ENCODE peak calls at places on chromosomes 3 and 15, in six cellular contexts. W is body of pancreas, P is choroid plexus epithelial cell, K is astrocyte, M is kidney epithelial cell, I is cardiac fibroblast. D is an unnamed sample.

GRCh38 chr15:93001881-93002280 is 87.1 kb downstream of the RGMA start:
- DNase-seq in W (no peak), P (peak), K (no peak), M (no peak), I (peak), D (peak)

GRCh38 chr15:58446521-58446920 is 14.7 kb downstream of the LIPC start:
- DNase-seq in W (no peak), P (no peak), K (no peak), M (no peak), I (no peak), D (no peak)

GRCh38 chr3:171810278-171811058 is at the start of gene PLD1:
- DNase-seq in W (peak), P (peak), K (peak), M (no peak), I (peak), D (peak)

GRCh38 chr3:167861649-167862048 is 126.1 kb downstream of the SERPINI1 start:
- DNase-seq in W (no peak), P (peak), K (peak), M (no peak), I (no peak), D (no peak)

GRCh38 chr3:145518639-145519038 is 642.3 kb downstream of the PLOD2 start:
- DNase-seq in W (no peak), P (no peak), K (no peak), M (no peak), I (no peak), D (no peak)

GRCh38 chr15:59794229-59794886 is 105.2 kb upstream of the BNIP2 start:
- DNase-seq in W (no peak), P (no peak), K (no peak), M (no peak), I (no peak), D (no peak)

GRCh38 chr15:81221449-81221848 is 24.8 kb downstream of the IL16 start:
- DNase-seq in W (no peak), P (no peak), K (no peak), M (no peak), I (peak), D (no peak)

GRCh38 chr3:106530367-106530766 is 661.6 kb upstream of the CBLB start:
- DNase-seq in W (no peak), P (no peak), K (no peak), M (no peak), I (no peak), D (no peak)

GRCh38 chr3:58306662-58307286 is 454 bp downstream of the HTD2 start:
- DNase-seq in W (peak), P (peak), K (peak), M (no peak), I (peak), D (peak)

GRCh38 chr15:80946576-80946975 is 43.0 kb downstream of the MESD start:
- DNase-seq in W (no peak), P (no peak), K (no peak), M (no peak), I (peak), D (no peak)

GRCh38 chr3:110974902-110975301 is 96.7 kb upstream of the NECTIN3 start:
- DNase-seq in W (no peak), P (peak), K (no peak), M (no peak), I (peak), D (no peak)

GRCh38 chr15:84773716-84774115 is 25.3 kb downstream of the ZNF592 start:
- DNase-seq in W (no peak), P (no peak), K (no peak), M (no peak), I (no peak), D (no peak)

GRCh38 chr15:67242665-67243064 is 11.8 kb downstream of the AAGAB start:
- DNase-seq in W (no peak), P (peak), K (no peak), M (no peak), I (peak), D (no peak)

GRCh38 chr15:65583701-65584100 is 27.2 kb downstream of the INTS14 start:
- DNase-seq in W (no peak), P (peak), K (peak), M (peak), I (peak), D (peak)

GRCh38 chr3:184234224-184234623 is 4.8 kb downstream of the VWA5B2 start:
- DNase-seq in W (peak), P (peak), K (peak), M (peak), I (peak), D (peak)

GRCh38 chr3:179526989-179527391 is 35.7 kb upstream of the ACTL6A start:
- DNase-seq in W (peak), P (peak), K (peak), M (peak), I (peak), D (peak)

GRCh38 chr3:23601020-23601822 is 204.5 kb upstream of the UBE2E1 start:
- DNase-seq in W (no peak), P (peak), K (peak), M (peak), I (peak), D (no peak)

GRCh38 chr3:39013289-39013688 is 38.5 kb downstream of the SCN11A start:
- DNase-seq in W (no peak), P (peak), K (no peak), M (no peak), I (peak), D (no peak)

GRCh38 chr15:74511583-74511982 is 29.4 kb upstream of the ARID3B start:
- DNase-seq in W (no peak), P (no peak), K (no peak), M (no peak), I (peak), D (no peak)

GRCh38 chr3:10594915-10595314 is 89.5 kb upstream of the ATP2B2 start:
- DNase-seq in W (peak), P (peak), K (peak), M (no peak), I (peak), D (peak)

GRCh38 chr3:189322339-189322738 is 150.6 kb downstream of the TPRG1 start:
- DNase-seq in W (no peak), P (no peak), K (no peak), M (no peak), I (peak), D (no peak)

GRCh38 chr3:140206196-140207040 is 271.4 kb downstream of the CLSTN2 start:
- DNase-seq in W (no peak), P (peak), K (peak), M (no peak), I (peak), D (no peak)

GRCh38 chr3:185561374-185561943 is 9.1 kb upstream of the LIPH start:
- DNase-seq in W (no peak), P (no peak), K (no peak), M (no peak), I (no peak), D (no peak)

GRCh38 chr3:14279706-14280061 is 101.1 kb downstream of the LSM3 start:
- DNase-seq in W (no peak), P (no peak), K (no peak), M (no peak), I (no peak), D (no peak)

GRCh38 chr3:14278265-14278798 is 99.7 kb downstream of the LSM3 start:
- DNase-seq in W (no peak), P (no peak), K (no peak), M (no peak), I (no peak), D (no peak)

GRCh38 chr3:14277557-14277956 is 98.9 kb downstream of the LSM3 start:
- DNase-seq in W (no peak), P (no peak), K (no peak), M (no peak), I (no peak), D (no peak)

GRCh38 chr3:14280326-14280725 is 101.7 kb downstream of the LSM3 start:
- DNase-seq in W (no peak), P (no peak), K (no peak), M (no peak), I (no peak), D (peak)

GRCh38 chr3:14278799-14279705 is 100.4 kb downstream of the LSM3 start:
- DNase-seq in W (no peak), P (no peak), K (no peak), M (no peak), I (peak), D (no peak)
- TF ChIP-seq CTCF in W (no peak), P (no peak), K (no peak), M (peak), I (no peak), D (no peak)

DNA sequence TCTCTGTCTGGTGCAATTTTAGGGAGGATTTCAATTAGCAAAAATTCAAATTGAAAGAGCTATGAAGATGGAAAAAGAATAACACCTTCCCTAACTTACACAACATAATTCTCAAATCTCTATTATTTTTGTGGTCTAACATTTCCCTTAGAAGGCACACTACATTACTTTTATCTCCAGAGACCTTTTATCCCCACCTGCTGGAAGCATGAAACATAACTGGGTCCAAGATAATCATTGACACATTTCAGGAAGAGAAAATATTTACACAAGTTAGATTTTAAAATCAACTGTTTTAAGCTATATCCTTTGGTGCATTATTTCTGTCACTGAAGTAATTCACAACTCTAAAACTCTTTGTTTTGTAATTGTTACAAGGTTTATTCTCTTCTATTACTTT is 779.5 kb downstream of the ROBO1 start:
- DNase-seq in W (no peak), P (peak), K (no peak), M (no peak), I (peak), D (peak)
- TF ChIP-seq CTCF in W (peak), P (peak), K (peak), M (peak), I (peak), D (peak)

GRCh38 chr3:12484983-12485327 is 675 bp downstream of the TSEN2 start:
- DNase-seq in W (no peak), P (peak), K (no peak), M (no peak), I (no peak), D (no peak)

GRCh38 chr3:12486001-12486400 is 1.7 kb downstream of the TSEN2 start:
- DNase-seq in W (no peak), P (no peak), K (no peak), M (no peak), I (no peak), D (no peak)

GRCh38 chr3:12483364-12483763 is 916 bp upstream of the TSEN2 start:
- DNase-seq in W (no peak), P (peak), K (no peak), M (no peak), I (peak), D (no peak)

GRCh38 chr3:12483872-12484197 is 445 bp upstream of the TSEN2 start:
- DNase-seq in W (no peak), P (no peak), K (no peak), M (no peak), I (no peak), D (no peak)

GRCh38 chr3:12484198-12484982 is at the start of gene TSEN2:
- DNase-seq in W (peak), P (peak), K (peak), M (peak), I (peak), D (peak)
- TF ChIP-seq CTCF in W (peak), P (peak), K (no peak), M (peak), I (no peak), D (peak)

GRCh38 chr3:150409125-150409526 is 1.0 kb downstream of the TSC22D2 start:
- DNase-seq in W (no peak), P (no peak), K (no peak), M (no peak), I (no peak), D (no peak)

GRCh38 chr3:150407051-150407817 is 864 bp upstream of the TSC22D2 start:
- DNase-seq in W (no peak), P (no peak), K (peak), M (no peak), I (peak), D (peak)

GRCh38 chr3:150407818-150408231 is 273 bp upstream of the TSC22D2 start:
- DNase-seq in W (peak), P (peak), K (no peak), M (no peak), I (peak), D (no peak)

GRCh38 chr3:150409527-150410310 is 1.6 kb downstream of the TSC22D2 start:
- DNase-seq in W (peak), P (peak), K (peak), M (no peak), I (peak), D (peak)

GRCh38 chr3:150408232-150409124 is at the start of gene TSC22D2:
- DNase-seq in W (peak), P (peak), K (peak), M (no peak), I (peak), D (peak)
- TF ChIP-seq CTCF in W (peak), P (peak), K (no peak), M (no peak), I (no peak), D (peak)

GRCh38 chr3:30631237-30631961 is 25.0 kb downstream of the TGFBR2 start:
- DNase-seq in W (no peak), P (peak), K (peak), M (no peak), I (peak), D (peak)

GRCh38 chr3:30628188-30628930 is 22.0 kb downstream of the TGFBR2 start:
- DNase-seq in W (no peak), P (no peak), K (no peak), M (no peak), I (no peak), D (no peak)

GRCh38 chr3:30629736-30630135 is 23.3 kb downstream of the TGFBR2 start:
- DNase-seq in W (no peak), P (no peak), K (no peak), M (no peak), I (no peak), D (no peak)

GRCh38 chr3:30630238-30631030 is 24.0 kb downstream of the TGFBR2 start:
- DNase-seq in W (no peak), P (no peak), K (no peak), M (no peak), I (no peak), D (no peak)

GRCh38 chr3:30628931-30629590 is 22.7 kb downstream of the TGFBR2 start:
- DNase-seq in W (no peak), P (peak), K (no peak), M (no peak), I (peak), D (peak)
- TF ChIP-seq CTCF in W (peak), P (peak), K (no peak), M (peak), I (no peak), D (peak)

DNA sequence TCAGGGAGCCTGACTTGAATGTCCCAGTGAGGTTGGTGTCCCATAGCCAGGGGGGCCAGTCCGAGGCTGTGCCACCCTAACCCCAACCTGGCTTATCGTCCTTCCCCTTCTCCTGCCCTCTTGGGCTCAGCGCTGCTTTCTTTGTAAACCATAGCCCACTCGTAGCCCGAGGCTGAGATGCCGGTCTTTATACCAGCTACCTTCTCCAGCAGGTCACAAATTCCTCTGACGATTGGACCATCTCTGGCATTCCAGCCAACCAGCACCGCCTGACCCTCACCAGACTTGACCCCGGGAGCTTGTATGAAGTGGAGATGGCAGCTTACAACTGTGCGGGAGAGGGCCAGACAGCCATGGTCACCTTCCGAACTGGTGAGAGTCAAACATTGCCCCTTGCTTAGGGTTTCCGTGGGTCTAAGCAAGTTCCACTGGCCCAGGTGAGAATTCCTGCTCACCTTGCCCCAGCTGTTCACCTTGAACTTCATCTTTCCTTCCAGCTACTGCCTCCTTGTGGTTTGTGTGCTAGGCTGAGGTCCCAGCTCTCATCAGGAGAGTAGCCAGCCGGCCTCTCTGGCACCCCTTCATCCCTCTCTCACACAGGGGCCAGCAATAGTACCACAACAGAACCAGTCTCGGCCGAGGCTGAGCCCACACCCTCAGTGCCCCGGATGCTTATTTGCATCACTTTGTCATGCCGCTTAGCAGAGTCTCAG is 66.7 kb downstream of the BOC start:
- DNase-seq in W (no peak), P (no peak), K (no peak), M (no peak), I (no peak), D (no peak)
- TF ChIP-seq CTCF in W (no peak), P (peak), K (no peak), M (no peak), I (peak), D (peak)

DNA sequence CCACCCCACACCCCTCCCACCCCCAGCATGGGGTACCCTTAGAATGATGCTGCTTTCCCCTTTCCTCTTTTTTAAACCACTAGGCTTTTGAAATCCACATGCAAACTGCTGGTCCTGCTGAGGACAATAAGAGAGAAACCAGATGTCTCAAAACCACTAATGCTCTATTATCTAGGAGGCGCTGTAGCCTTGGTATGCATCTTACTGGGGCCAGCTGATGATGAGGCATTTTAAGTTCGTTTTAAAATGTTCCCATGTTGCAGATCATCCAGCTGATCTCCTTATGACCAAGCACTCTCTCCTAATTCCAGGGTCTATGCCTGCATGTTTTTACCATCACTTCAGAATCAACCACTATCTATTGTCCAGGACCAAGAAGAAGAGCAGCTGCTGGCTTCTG is 1.3 kb downstream of the NME9 start:
- DNase-seq in W (no peak), P (peak), K (no peak), M (no peak), I (peak), D (peak)
- TF ChIP-seq CTCF in W (no peak), P (peak), K (no peak), M (no peak), I (peak), D (no peak)